ENCODE peak calls at places on chromosomes 7 and 10, in four cellular contexts. I, S, X and F are unnamed samples. For H3K27me3 and H3K36me3, the result is how much of the 10 kb centered on the place peaks cover.

GRCh38 chr10:97479939-97480338 is 18.3 kb downstream of the MMS19 start:
- DNase-seq in I (peak), S (no peak), X (no peak), F (peak)

GRCh38 chr10:80491251-80492102 is 37.4 kb downstream of the TSPAN14 start:
- DNase-seq in I (no peak), S (no peak), X (no peak), F (no peak)

GRCh38 chr7:34761627-34762026 is 103.6 kb downstream of the NPSR1 start:
- DNase-seq in I (no peak), S (no peak), X (no peak), F (no peak)

GRCh38 chr10:6401562-6402348 is 178.3 kb downstream of the PRKCQ start:
- DNase-seq in I (peak), S (peak), X (peak), F (peak)

GRCh38 chr7:25424113-25424512 is 195.8 kb upstream of the NPVF start:
- DNase-seq in I (no peak), S (no peak), X (no peak), F (no peak)

GRCh38 chr10:28400678-28401077 is 97.8 kb upstream of the MPP7 start:
- DNase-seq in I (no peak), S (no peak), X (no peak), F (no peak)

GRCh38 chr10:88841316-88842111 is 10.1 kb downstream of the ANKRD22 start:
- DNase-seq in I (no peak), S (no peak), X (no peak), F (no peak)

GRCh38 chr7:1926908-1927306 is 256.8 kb downstream of the ELFN1 start:
- DNase-seq in I (no peak), S (no peak), X (no peak), F (no peak)

GRCh38 chr7:30157217-30157616 is 22.4 kb downstream of the MTURN start:
- DNase-seq in I (no peak), S (no peak), X (no peak), F (no peak)

GRCh38 chr10:133249094-133249780 is 11.6 kb downstream of the VENTX start:
- DNase-seq in I (no peak), S (no peak), X (no peak), F (no peak)

GRCh38 chr7:47213276-47213675 is 368.6 kb downstream of the TNS3 start:
- DNase-seq in I (no peak), S (no peak), X (no peak), F (no peak)

GRCh38 chr10:78898341-78899097 is 170.2 kb upstream of the ZMIZ1 start:
- DNase-seq in I (no peak), S (no peak), X (no peak), F (no peak)

GRCh38 chr7:98202367-98203195 is 8.7 kb upstream of the BHLHA15 start:
- DNase-seq in I (no peak), S (no peak), X (no peak), F (no peak)

GRCh38 chr7:5743803-5744202 is 37.7 kb downstream of the RNF216 start:
- DNase-seq in I (no peak), S (no peak), X (no peak), F (no peak)

GRCh38 chr7:132182992-132183391 is 393.3 kb downstream of the PLXNA4 start:
- DNase-seq in I (no peak), S (no peak), X (no peak), F (no peak)

GRCh38 chr10:5402798-5403197 is 1.8 kb downstream of the TUBAL3 start:
- DNase-seq in I (no peak), S (no peak), X (peak), F (no peak)

GRCh38 chr7:74039337-74039736 is 11.4 kb downstream of the ELN start:
- DNase-seq in I (no peak), S (peak), X (no peak), F (peak)

GRCh38 chr10:80530251-80530650 is 7.5 kb upstream of the SH2D4B start:
- DNase-seq in I (no peak), S (no peak), X (no peak), F (peak)

GRCh38 chr7:130432886-130433285 is 7.9 kb downstream of the CEP41 start:
- DNase-seq in I (no peak), S (no peak), X (no peak), F (no peak)

GRCh38 chr7:144133307-144133706 is 10.3 kb downstream of the OR2A14 start:
- DNase-seq in I (no peak), S (no peak), X (no peak), F (no peak)

GRCh38 chr10:43417950-43418768 is 9.2 kb upstream of the HNRNPF start:
- DNase-seq in I (no peak), S (no peak), X (no peak), F (no peak)

GRCh38 chr7:47873767-47874166 is 74.5 kb downstream of the PKD1L1 start:
- DNase-seq in I (no peak), S (no peak), X (no peak), F (no peak)

GRCh38 chr7:1490837-1491236 is 13.4 kb downstream of the INTS1 start:
- DNase-seq in I (no peak), S (no peak), X (no peak), F (no peak)

GRCh38 chr7:134356421-134356936 is 39.7 kb upstream of the SLC35B4 start:
- DNase-seq in I (no peak), S (no peak), X (no peak), F (no peak)

GRCh38 chr7:8418627-8419245 is 14.7 kb upstream of the NXPH1 start:
- DNase-seq in I (peak), S (no peak), X (peak), F (peak)

GRCh38 chr7:17460665-17461064 is 162.2 kb downstream of the AHR start:
- DNase-seq in I (no peak), S (no peak), X (no peak), F (no peak)

GRCh38 chr10:86360657-86361056 is 5.9 kb downstream of the GRID1 start:
- DNase-seq in I (no peak), S (no peak), X (no peak), F (no peak)

GRCh38 chr10:63697956-63698814 is 177.0 kb downstream of the REEP3 start:
- DNase-seq in I (no peak), S (no peak), X (no peak), F (no peak)

GRCh38 chr7:36440880-36441279 is 51.2 kb downstream of the ANLN start:
- DNase-seq in I (no peak), S (no peak), X (peak), F (peak)

GRCh38 chr7:98105942-98106544 is 619 bp upstream of the LMTK2 start:
- DNase-seq in I (no peak), S (no peak), X (peak), F (no peak)

GRCh38 chr7:88377421-88377820 is 70.7 kb upstream of the STEAP4 start:
- DNase-seq in I (peak), S (no peak), X (peak), F (no peak)

GRCh38 chr7:28410628-28411578 is 1.4 kb upstream of the CREB5 start:
- DNase-seq in I (peak), S (peak), X (peak), F (peak)

GRCh38 chr7:129093867-129094456 is 39.1 kb upstream of the TNPO3 start:
- DNase-seq in I (no peak), S (no peak), X (no peak), F (no peak)

GRCh38 chr7:30206466-30206865 is 71.7 kb downstream of the MTURN start:
- DNase-seq in I (peak), S (no peak), X (no peak), F (peak)

GRCh38 chr10:21715531-21716195 is 181.6 kb downstream of the MLLT10 start:
- DNase-seq in I (no peak), S (no peak), X (no peak), F (peak)

GRCh38 chr10:46247808-46248569 is 38.8 kb upstream of the ANTXRL start:
- DNase-seq in I (no peak), S (no peak), X (peak), F (no peak)

GRCh38 chr10:95242581-95243317 is 48.1 kb downstream of the PDLIM1 start:
- DNase-seq in I (peak), S (no peak), X (peak), F (peak)

GRCh38 chr7:151719895-151720238 is 157.0 kb downstream of the PRKAG2 start:
- DNase-seq in I (no peak), S (no peak), X (no peak), F (no peak)
- H3K27me3 ChIP-seq in I (under half), S (under half), X (under half), F (under half)

DNA sequence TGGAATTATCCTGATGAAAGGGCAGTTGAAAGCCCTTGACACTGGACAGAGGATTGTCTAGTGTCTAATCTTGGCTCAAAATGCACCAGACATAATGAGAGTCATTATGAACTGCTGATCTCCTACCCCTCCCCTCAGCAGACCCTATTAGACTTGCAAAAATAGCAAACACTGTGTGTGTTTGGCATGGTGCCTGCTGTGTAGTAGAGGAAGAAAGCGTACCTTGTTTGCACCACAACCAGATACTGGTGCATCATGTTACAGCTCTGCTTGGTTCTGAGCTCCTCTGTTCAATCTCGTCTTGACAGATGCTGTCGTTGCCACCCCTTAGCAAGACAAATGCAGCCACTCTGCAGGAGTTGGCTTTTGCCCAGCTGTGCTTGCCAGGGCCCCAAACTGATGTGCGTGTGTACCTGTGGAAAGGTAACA is 336.2 kb downstream of the AUTS2 start:
- DNase-seq in I (no peak), S (no peak), X (no peak), F (peak)
- H3K36me3 ChIP-seq in I (under half), S (under half), X (under half), F (under half)

GRCh38 chr7:156397249-156397648 is 243.3 kb upstream of the RNF32 start:
- DNase-seq in I (no peak), S (no peak), X (no peak), F (no peak)
- H3K27me3 ChIP-seq in I (under half), S (under half), X (under half), F (half or more)

GRCh38 chr10:73838827-73839226 is 27.4 kb upstream of the NDST2 start:
- DNase-seq in I (no peak), S (no peak), X (no peak), F (no peak)

GRCh38 chr10:73840056-73840402 is 28.6 kb upstream of the NDST2 start:
- DNase-seq in I (no peak), S (no peak), X (no peak), F (no peak)

GRCh38 chr10:73838008-73838567 is 26.7 kb upstream of the NDST2 start:
- DNase-seq in I (no peak), S (no peak), X (no peak), F (no peak)

GRCh38 chr10:73840403-73841301 is 29.3 kb upstream of the NDST2 start:
- DNase-seq in I (no peak), S (no peak), X (no peak), F (no peak)

GRCh38 chr10:73839276-73839966 is 28.0 kb upstream of the NDST2 start:
- DNase-seq in I (no peak), S (no peak), X (no peak), F (no peak)
- H3K36me3 ChIP-seq in I (under half), S (half or more), X (under half), F (under half)

GRCh38 chr10:71399946-71400345 is 3.2 kb downstream of the CDH23 start:
- DNase-seq in I (no peak), S (no peak), X (no peak), F (no peak)
- H3K27me3 ChIP-seq in I (under half), S (under half), X (under half), F (under half)

GRCh38 chr10:102146971-102147428 is 5.2 kb upstream of the NOLC1 start:
- DNase-seq in I (no peak), S (no peak), X (no peak), F (no peak)
- H3K36me3 ChIP-seq in I (half or more), S (half or more), X (under half), F (half or more)

DNA sequence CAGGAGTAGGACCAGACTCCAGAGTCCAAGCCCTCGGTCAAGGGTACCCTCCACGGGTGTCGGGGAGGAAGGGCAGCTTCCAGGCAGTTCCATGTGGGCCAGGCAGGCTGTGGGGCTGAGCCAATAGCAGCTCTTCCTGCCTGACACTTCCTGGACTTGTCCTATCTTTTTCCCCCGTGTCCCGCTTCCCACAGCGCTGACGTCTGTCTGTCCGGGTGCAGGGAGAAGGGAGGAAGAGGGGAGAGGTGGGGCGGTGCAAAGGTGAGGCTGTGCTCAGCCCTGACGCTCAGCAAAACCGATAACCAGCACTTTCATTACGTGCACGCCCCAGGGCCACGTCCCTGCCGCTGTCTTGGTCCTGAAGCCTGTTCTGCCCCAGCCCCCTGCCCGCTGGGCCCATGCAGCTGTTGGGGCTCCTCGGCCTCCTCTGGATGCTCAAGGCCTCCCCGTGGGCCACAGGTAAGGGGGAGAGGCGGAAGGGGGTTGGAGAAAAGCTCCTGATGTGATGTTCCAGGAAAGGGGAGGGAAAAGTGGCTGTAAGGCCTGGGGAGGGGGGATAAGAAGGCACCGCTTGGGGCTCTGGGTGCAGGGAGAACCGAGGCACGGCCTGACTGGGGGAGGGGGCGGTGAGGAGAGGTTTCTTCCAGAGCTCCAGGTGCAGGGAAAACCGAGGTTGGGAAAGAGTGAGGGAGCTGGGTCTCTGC is at the start of gene MUC3A:
- DNase-seq in I (no peak), S (no peak), X (peak), F (no peak)
- H3K27me3 ChIP-seq in I (under half), S (under half), X (under half), F (under half)

GRCh38 chr10:110927461-110927860 is 8.1 kb downstream of the SHOC2 start:
- DNase-seq in I (no peak), S (no peak), X (no peak), F (no peak)
- H3K36me3 ChIP-seq in I (under half), S (under half), X (under half), F (under half)

GRCh38 chr10:7507887-7508726 is 97.3 kb upstream of the SFMBT2 start:
- DNase-seq in I (no peak), S (no peak), X (no peak), F (no peak)

GRCh38 chr10:7501157-7501556 is 90.3 kb upstream of the SFMBT2 start:
- DNase-seq in I (no peak), S (no peak), X (no peak), F (no peak)

GRCh38 chr10:7506571-7506970 is 95.7 kb upstream of the SFMBT2 start:
- DNase-seq in I (no peak), S (no peak), X (no peak), F (no peak)

GRCh38 chr10:7503190-7503589 is 92.4 kb upstream of the SFMBT2 start:
- DNase-seq in I (no peak), S (no peak), X (no peak), F (no peak)

GRCh38 chr10:7505196-7505595 is 94.4 kb upstream of the SFMBT2 start:
- DNase-seq in I (no peak), S (no peak), X (no peak), F (no peak)
- H3K27me3 ChIP-seq in I (under half), S (under half), X (under half), F (under half)

DNA sequence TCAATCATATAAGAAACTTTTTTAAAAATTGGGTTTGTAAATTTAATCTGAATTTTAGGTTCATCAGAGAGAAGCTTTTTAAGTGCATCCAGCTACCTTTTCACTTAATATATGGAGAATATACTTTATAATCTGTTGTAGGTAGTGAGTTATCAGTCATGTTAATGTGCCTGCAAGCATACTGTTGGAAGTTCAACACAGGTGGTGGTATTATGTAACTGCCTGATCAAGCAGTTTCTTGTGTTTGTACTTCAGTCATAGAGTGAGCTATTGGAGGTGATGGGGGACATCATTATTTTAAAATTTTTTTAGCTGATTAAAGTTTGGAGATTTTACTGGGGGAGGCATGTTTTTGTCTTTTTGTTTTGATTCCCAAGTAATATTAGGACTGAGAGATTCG is 2.5 kb downstream of the TNKS2 start:
- DNase-seq in I (no peak), S (no peak), X (no peak), F (no peak)
- H3K36me3 ChIP-seq in I (under half), S (under half), X (under half), F (under half)